ENCODE peak calls at places on chromosomes 4 and X, in seven cellular contexts. R is transverse colon, P is neural progenitor cell, D is psoas muscle, T is heart right ventricle, Q is foreskin fibroblast, U is fibroblast of mammary gland. O is an unnamed sample.

GRCh38 chr4:8132400-8132799 is 26.2 kb downstream of the ABLIM2 start:
- DNase-seq in R (no peak), P (no peak), D (no peak), T (no peak), Q (no peak), U (no peak), O (no peak)

GRCh38 chrX:150731795-150732194 is 38.6 kb downstream of the MTMR1 start:
- DNase-seq in R (no peak), P (no peak), D (no peak), T (peak), Q (peak), U (peak), O (peak)

GRCh38 chr4:7973545-7973981 is 33.9 kb upstream of the AFAP1 start:
- DNase-seq in R (no peak), P (no peak), D (peak), T (no peak), Q (peak), U (peak), O (no peak)

GRCh38 chr4:14693728-14694127 is 308.6 kb upstream of the CPEB2 start:
- DNase-seq in R (no peak), P (no peak), D (no peak), T (no peak), Q (no peak), U (no peak), O (no peak)

GRCh38 chrX:41542151-41542935 is 95.2 kb downstream of the NYX start:
- DNase-seq in R (peak), P (no peak), D (no peak), T (no peak), Q (no peak), U (no peak), O (no peak)

GRCh38 chrX:96721398-96721797 is 36.8 kb downstream of the DIAPH2 start:
- DNase-seq in R (no peak), P (no peak), D (no peak), T (no peak), Q (no peak), U (no peak), O (no peak)

GRCh38 chrX:77918568-77918967 is 8.1 kb downstream of the ATP7A start:
- DNase-seq in R (no peak), P (no peak), D (no peak), T (no peak), Q (peak), U (peak), O (no peak)

GRCh38 chr4:172726001-172726423 is 442.6 kb upstream of the GALNT7 start:
- DNase-seq in R (peak), P (peak), D (no peak), T (no peak), Q (peak), U (no peak), O (no peak)

GRCh38 chr4:2852481-2852881 is 8.8 kb downstream of the ADD1 start:
- DNase-seq in R (peak), P (no peak), D (peak), T (peak), Q (no peak), U (no peak), O (no peak)

GRCh38 chrX:11665144-11666040 is at the start of gene ARHGAP6:
- DNase-seq in R (peak), P (peak), D (peak), T (peak), Q (peak), U (peak), O (no peak)

GRCh38 chr4:69881173-69881773 is 21.3 kb upstream of the SULT1E1 start:
- DNase-seq in R (peak), P (peak), D (no peak), T (peak), Q (peak), U (peak), O (no peak)

GRCh38 chr4:151045907-151046306 is 30.8 kb upstream of the LRBA start:
- DNase-seq in R (no peak), P (peak), D (no peak), T (no peak), Q (no peak), U (no peak), O (no peak)

GRCh38 chrX:97267376-97267775 is 383.7 kb downstream of the RPA4 start:
- DNase-seq in R (no peak), P (no peak), D (no peak), T (no peak), Q (no peak), U (peak), O (no peak)

GRCh38 chrX:150649096-150649870 is 43.9 kb upstream of the MTMR1 start:
- DNase-seq in R (peak), P (no peak), D (no peak), T (peak), Q (no peak), U (peak), O (peak)

GRCh38 chrX:40933132-40934078 is 151.8 kb upstream of the USP9X start:
- DNase-seq in R (no peak), P (peak), D (no peak), T (peak), Q (peak), U (peak), O (no peak)

GRCh38 chrX:134999469-134999868 is 8.7 kb downstream of the SMIM10 start:
- DNase-seq in R (no peak), P (peak), D (no peak), T (no peak), Q (peak), U (peak), O (no peak)

GRCh38 chr4:575281-576141 is 584 bp downstream of the TMEM271 start:
- DNase-seq in R (no peak), P (peak), D (no peak), T (peak), Q (peak), U (peak), O (no peak)

GRCh38 chr4:124061413-124061812 is 651.1 kb downstream of the ANKRD50 start:
- DNase-seq in R (no peak), P (no peak), D (no peak), T (no peak), Q (peak), U (peak), O (no peak)

GRCh38 chr4:1417522-1418390 is 11.5 kb upstream of the NKX1-1 start:
- DNase-seq in R (no peak), P (no peak), D (no peak), T (no peak), Q (no peak), U (no peak), O (no peak)

GRCh38 chr4:23484689-23485088 is 405.2 kb downstream of the PPARGC1A start:
- DNase-seq in R (no peak), P (peak), D (no peak), T (no peak), Q (no peak), U (no peak), O (no peak)

GRCh38 chrX:150088766-150089518 is 150.7 kb upstream of the EOLA2 start:
- DNase-seq in R (no peak), P (no peak), D (no peak), T (no peak), Q (no peak), U (no peak), O (no peak)

GRCh38 chr4:41257257-41257900 is 651 bp downstream of the UCHL1 start:
- DNase-seq in R (peak), P (peak), D (peak), T (peak), Q (peak), U (peak), O (no peak)
- H3K4me3 ChIP-seq in R (peak), P (peak), D (peak), T (peak), Q (peak), U (peak), O (peak)

GRCh38 chr4:120139392-120139791 is 72.7 kb upstream of the MAD2L1 start:
- DNase-seq in R (no peak), P (no peak), D (no peak), T (no peak), Q (peak), U (peak), O (no peak)
- TF ChIP-seq CTCF in R (no peak), P (no peak), D (no peak), T (no peak), Q (no peak), U (no peak), O (no peak)

GRCh38 chrX:110050386-110050785 is 47.5 kb downstream of the TMEM164 start:
- DNase-seq in R (no peak), P (peak), D (no peak), T (no peak), Q (no peak), U (no peak), O (no peak)
- H3K4me3 ChIP-seq in R (no peak), P (no peak), D (no peak), T (no peak), Q (no peak), U (no peak), O (no peak)

DNA sequence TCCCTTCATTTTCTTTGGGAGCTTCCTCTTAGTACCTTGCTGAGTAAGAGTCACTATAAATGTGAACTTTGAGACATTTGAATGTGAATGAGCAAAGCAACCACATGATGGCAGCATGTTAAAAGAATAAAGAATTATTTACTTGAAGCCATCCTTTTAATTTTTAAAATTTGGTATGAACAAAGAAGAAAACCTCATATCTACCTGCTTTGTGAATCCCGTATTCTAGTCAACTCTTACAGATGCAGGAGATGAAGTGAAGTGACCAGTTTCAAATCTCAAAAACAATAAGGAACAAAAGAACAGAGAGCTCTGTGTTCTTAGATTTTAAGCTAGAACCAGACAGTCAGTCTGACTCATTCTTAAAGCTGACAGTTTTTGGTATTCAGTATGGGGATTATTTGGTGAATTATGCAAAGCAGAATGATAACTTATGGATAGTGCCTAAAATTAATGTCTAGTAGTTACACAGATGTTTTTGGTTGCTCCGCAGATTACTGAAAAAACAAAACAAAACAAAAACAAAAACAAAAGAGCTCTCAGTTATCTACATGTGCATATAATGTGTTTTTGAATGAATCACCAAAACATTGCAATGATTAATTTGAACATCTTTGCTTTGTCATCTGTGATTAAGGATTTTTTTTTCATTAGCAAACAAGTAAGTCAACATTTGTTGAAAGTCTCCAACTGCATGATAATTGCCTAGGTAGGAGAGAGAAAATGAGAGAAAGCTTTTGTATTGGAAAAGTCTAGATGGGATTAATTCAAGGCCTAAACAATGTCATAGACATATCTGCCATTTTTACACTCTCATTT is 48.2 kb upstream of the H2AZ1 start:
- DNase-seq in R (no peak), P (peak), D (no peak), T (no peak), Q (peak), U (peak), O (no peak)
- TF ChIP-seq CTCF in R (no peak), P (peak), D (peak), T (peak), Q (peak), U (peak), O (peak)

GRCh38 chr4:33883111-33883510 is 2361.2 kb downstream of the ARAP2 start:
- DNase-seq in R (no peak), P (no peak), D (no peak), T (no peak), Q (no peak), U (no peak), O (no peak)
- H3K4me3 ChIP-seq in R (no peak), P (no peak), D (no peak), T (no peak), Q (no peak), U (no peak), O (no peak)

O was measured in AG04449.